ENCODE peak calls at places on chromosome 15, in four cellular contexts. V is psoas muscle, G is Peyer's patch, Y is left ventricle myocardium inferior. Z is an unnamed sample.
A peak's percentile ranks its signal among the peaks of the same experiment; 100 is the strongest.

GRCh38 chr15:100684591-100684990 is 82.2 kb downstream of the ASB7 start:
- DNase-seq in Y (no peak), V (no peak), G (no peak), Z (no peak)

GRCh38 chr15:48721061-48721810 is 75.7 kb upstream of the FBN1 start:
- DNase-seq in G (no peak), Y (no peak), V (peak; percentile 49), Z (no peak)

GRCh38 chr15:22930782-22931484 is 49.2 kb downstream of the CYFIP1 start:
- DNase-seq in V (no peak), Y (peak; percentile 46), G (no peak), Z (peak; percentile 78)

GRCh38 chr15:73991260-73991659 is 835 bp downstream of the STOML1 start:
- DNase-seq in Y (peak; percentile 91), G (peak; percentile 15), V (peak; percentile 90), Z (no peak)

GRCh38 chr15:35838422-35839150 is 292.6 kb upstream of the DPH6 start:
- DNase-seq in V (no peak), Y (no peak), G (no peak), Z (no peak)

GRCh38 chr15:92205255-92205739 is 188.4 kb upstream of the ST8SIA2 start:
- DNase-seq in V (no peak), G (no peak), Y (peak; percentile 13), Z (no peak)

GRCh38 chr15:59170295-59170881 is 36.3 kb upstream of the LDHAL6B start:
- DNase-seq in V (peak; percentile 58), G (no peak), Y (no peak), Z (peak; percentile 66)

GRCh38 chr15:94912760-94913159 is 681.4 kb downstream of the MCTP2 start:
- DNase-seq in G (no peak), V (no peak), Y (no peak), Z (no peak)

GRCh38 chr15:80695911-80696651 is 971 bp downstream of the ABHD17C start:
- DNase-seq in V (no peak), Y (peak; percentile 25), G (no peak), Z (peak; percentile 36)

GRCh38 chr15:66195621-66196230 is 57.8 kb downstream of the MEGF11 start:
- DNase-seq in V (no peak), Y (no peak), G (no peak), Z (no peak)

GRCh38 chr15:70815604-70816003 is 38.4 kb downstream of the LARP6 start:
- DNase-seq in G (no peak), V (no peak), Y (no peak), Z (no peak)

GRCh38 chr15:101348643-101349496 is 53.8 kb upstream of the SNRPA1 start:
- DNase-seq in G (no peak), V (no peak), Y (no peak), Z (peak; percentile 49)

GRCh38 chr15:74790080-74790916 is 8.4 kb downstream of the CSK start:
- DNase-seq in G (peak; percentile 83), V (peak; percentile 84), Y (peak; percentile 82), Z (peak; percentile 64)

GRCh38 chr15:44545934-44546802 is 9.2 kb downstream of the EIF3J start:
- DNase-seq in V (peak; percentile 52), G (no peak), Y (no peak), Z (no peak)

GRCh38 chr15:33028495-33028894 is 166.0 kb downstream of the FMN1 start:
- DNase-seq in Y (peak; percentile 33), G (no peak), V (no peak), Z (no peak)

GRCh38 chr15:27792756-27793264 is 306.3 kb downstream of the OCA2 start:
- DNase-seq in G (no peak), Y (no peak), V (no peak), Z (no peak)

GRCh38 chr15:77851086-77851485 is 218.4 kb upstream of the LINGO1 start:
- DNase-seq in G (no peak), Y (no peak), V (peak; percentile 9), Z (no peak)

GRCh38 chr15:45522931-45523331 is 376 bp upstream of the SLC30A4 start:
- DNase-seq in G (no peak), V (no peak), Y (no peak), Z (no peak)

GRCh38 chr15:36737430-36737891 is 158.0 kb downstream of the CDIN1 start:
- DNase-seq in G (no peak), V (no peak), Y (no peak), Z (no peak)

GRCh38 chr15:78050851-78051250 is 26.7 kb downstream of the TBC1D2B start:
- DNase-seq in V (no peak), G (no peak), Y (no peak), Z (no peak)

GRCh38 chr15:41554401-41554800 is 4.6 kb upstream of the TYRO3 start:
- DNase-seq in Y (no peak), G (no peak), V (no peak), Z (no peak)

GRCh38 chr15:101183226-101183925 is 68.5 kb downstream of the CHSY1 start:
- DNase-seq in Y (no peak), V (no peak), G (no peak), Z (no peak)

GRCh38 chr15:70116317-70116716 is 18.6 kb upstream of the TLE3 start:
- DNase-seq in Y (no peak), V (no peak), G (no peak), Z (no peak)

GRCh38 chr15:28998511-28998910 is 112.7 kb downstream of the APBA2 start:
- DNase-seq in V (no peak), G (no peak), Y (no peak), Z (no peak)

GRCh38 chr15:48560321-48561051 is 85.0 kb downstream of the FBN1 start:
- DNase-seq in G (no peak), Y (no peak), V (peak; percentile 32), Z (no peak)

GRCh38 chr15:79243723-79244122 is 38.8 kb upstream of the ANKRD34C start:
- DNase-seq in Y (peak; percentile 40), G (no peak), V (no peak), Z (no peak)

GRCh38 chr15:36911322-36911944 is 188.9 kb downstream of the MEIS2 start:
- DNase-seq in G (no peak), V (no peak), Y (no peak), Z (no peak)

GRCh38 chr15:90419738-90420487 is 31.9 kb downstream of the IQGAP1 start:
- DNase-seq in Y (no peak), G (no peak), V (no peak), Z (no peak)

GRCh38 chr15:91335702-91336101 is 235.6 kb downstream of the SV2B start:
- DNase-seq in G (no peak), Y (no peak), V (no peak), Z (no peak)

GRCh38 chr15:68773036-68773435 is 47.7 kb downstream of the ANP32A start:
- DNase-seq in V (no peak), Y (no peak), G (no peak), Z (no peak)
- H3K27ac ChIP-seq in V (no peak overlapping the region), Y (no peak overlapping the region), G (no peak overlapping the region), Z (no peak overlapping the region)

GRCh38 chr15:25773248-25773647 is 89.9 kb downstream of the ATP10A start:
- DNase-seq in V (no peak), G (no peak), Y (no peak), Z (no peak)
- H3K4me1 ChIP-seq in V (peaks cover 18% of the 10 kb centered on the region), G (peaks cover 5% of the 10 kb centered on the region), Y (peaks cover 18% of the 10 kb centered on the region), Z (no peaks in the 10 kb centered on the region)

GRCh38 chr15:99076555-99077308 is 28.1 kb upstream of the SYNM start:
- DNase-seq in V (peak; percentile 61), G (peak; percentile 25), Y (peak; percentile 25), Z (peak; percentile 66)
- H3K4me3 ChIP-seq in V (peak overlapping the region; percentile 45), G (peak overlapping the region; percentile 35), Y (peak overlapping the region; percentile 57), Z (no peak overlapping the region)

DNA sequence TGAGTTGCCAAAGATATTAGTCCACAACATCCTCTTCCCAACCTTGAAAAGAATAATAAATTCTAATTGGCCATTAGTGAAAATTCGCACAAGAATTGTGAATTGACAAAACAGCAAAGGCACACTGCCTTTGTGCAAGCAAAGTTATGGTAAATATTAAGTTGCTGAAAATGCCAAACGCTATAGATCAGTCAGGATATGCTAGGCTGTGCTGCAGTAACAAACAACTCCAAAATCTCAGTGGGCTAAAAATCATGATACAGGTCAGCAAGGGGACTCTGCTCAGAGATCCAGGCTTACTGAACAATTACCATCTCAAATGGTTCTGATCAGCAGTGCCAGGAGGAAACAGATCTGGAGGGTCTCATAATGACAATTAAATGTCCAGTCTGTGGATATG is 238.0 kb upstream of the IGF1R start:
- DNase-seq in Y (no peak), G (no peak), V (no peak), Z (no peak)
- H3K27ac ChIP-seq in Y (no peak overlapping the region), G (no peak overlapping the region), V (no peak overlapping the region), Z (no peak overlapping the region)

GRCh38 chr15:60395276-60396011 is 2.3 kb downstream of the ANXA2 start:
- DNase-seq in G (no peak), Y (no peak), V (no peak), Z (no peak)
- H3K4me1 ChIP-seq in G (peaks cover 60% of the 10 kb centered on the region), Y (peaks cover 86% of the 10 kb centered on the region), V (peaks cover 58% of the 10 kb centered on the region), Z (no peaks in the 10 kb centered on the region)

DNA sequence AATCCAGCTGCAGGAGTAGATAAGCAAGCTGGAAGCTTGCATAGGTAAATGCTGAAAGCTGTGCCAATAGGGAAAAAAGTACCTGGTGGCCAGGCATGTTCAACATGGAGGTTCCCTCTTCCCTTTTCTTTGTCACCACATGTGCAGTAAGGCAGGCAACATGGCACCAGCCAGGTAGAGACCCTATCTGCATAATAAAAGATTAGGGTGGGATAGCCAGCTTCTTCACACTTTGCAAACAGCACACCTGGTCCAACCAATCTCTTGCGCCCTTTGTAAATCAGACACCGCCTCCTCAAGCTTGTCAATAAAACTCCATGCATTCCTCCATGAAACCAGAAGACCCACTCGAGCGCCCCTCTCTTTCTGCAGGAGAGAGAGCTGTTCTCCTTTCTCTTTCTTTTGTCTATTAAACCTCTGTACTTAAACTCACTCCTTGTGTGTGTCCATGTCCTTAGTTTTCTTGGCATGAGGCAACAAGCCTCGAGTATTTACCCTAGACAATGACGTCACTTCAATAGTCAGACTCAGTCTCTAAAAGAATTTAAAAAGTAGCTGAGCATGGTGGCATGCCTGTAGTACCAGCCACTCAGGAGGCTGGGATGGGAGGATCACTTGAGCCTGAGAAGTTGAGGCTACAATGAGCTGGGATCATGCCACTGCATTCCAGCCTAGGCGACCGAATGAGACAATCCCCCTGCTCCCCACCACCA is 256.3 kb downstream of the SCAPER start:
- DNase-seq in V (no peak), G (no peak), Y (no peak), Z (no peak)
- H3K4me3 ChIP-seq in V (no peak overlapping the region), G (no peak overlapping the region), Y (no peak overlapping the region), Z (no peak overlapping the region)

Z was measured in pancreas.